ENCODE peak calls at places on chromosomes 1 and 21, in four cellular contexts. R, N, A and Y are unnamed samples.

GRCh38 chr21:45011911-45012660 is 62.3 kb upstream of the ADARB1 start:
- DNase-seq in A (peak; percentile 16), R (peak; percentile 89), N (peak; percentile 93), Y (peak; percentile 96)

GRCh38 chr1:147892216-147892615 is 10.4 kb upstream of the GJA8 start:
- DNase-seq in A (no peak), R (peak; percentile 42), N (peak; percentile 31), Y (peak; percentile 30)

GRCh38 chr1:183506561-183506960 is 34.3 kb downstream of the SMG7 start:
- DNase-seq in R (no peak), A (no peak), N (no peak), Y (no peak)

GRCh38 chr1:218694635-218695034 is 349.5 kb downstream of the TGFB2 start:
- DNase-seq in A (no peak), N (no peak), R (no peak), Y (peak; percentile 5)

GRCh38 chr1:234980224-234980656 is 148.4 kb downstream of the TOMM20 start:
- DNase-seq in R (no peak), N (no peak), A (no peak), Y (no peak)

GRCh38 chr1:79679916-79680315 is 673.4 kb upstream of the ADGRL4 start:
- DNase-seq in N (no peak), R (no peak), A (no peak), Y (no peak)

GRCh38 chr1:184053881-184054280 is 2.4 kb downstream of the TSEN15 start:
- DNase-seq in A (no peak), N (no peak), R (no peak), Y (no peak)

GRCh38 chr1:90946630-90947029 is 75.2 kb downstream of the ZNF644 start:
- DNase-seq in N (no peak), R (no peak), A (no peak), Y (no peak)

GRCh38 chr1:114033219-114033706 is 54.0 kb downstream of the OLFML3 start:
- DNase-seq in R (peak; percentile 70), N (peak; percentile 55), A (no peak), Y (peak; percentile 52)

GRCh38 chr1:66599899-66600737 is 66.2 kb downstream of the SGIP1 start:
- DNase-seq in N (no peak), R (no peak), A (no peak), Y (no peak)

GRCh38 chr1:228014235-228014930 is 7.6 kb downstream of the WNT3A start:
- DNase-seq in A (peak; percentile 17), N (peak; percentile 17), R (no peak), Y (peak; percentile 43)

GRCh38 chr1:11790880-11791715 is 14.7 kb downstream of the MTHFR start:
- DNase-seq in N (peak; percentile 86), A (peak; percentile 92), R (peak; percentile 1), Y (peak; percentile 27)

GRCh38 chr1:220879090-220879508 is at the start of gene HLX:
- DNase-seq in R (peak; percentile 81), N (peak; percentile 59), A (peak; percentile 93), Y (peak; percentile 96)

GRCh38 chr1:229148041-229148671 is 122.8 kb upstream of the RAB4A start:
- DNase-seq in A (peak; percentile 37), R (peak; percentile 66), N (peak; percentile 62), Y (peak; percentile 73)

GRCh38 chr1:88104886-88105285 is 579.2 kb upstream of the PKN2 start:
- DNase-seq in A (no peak), N (no peak), R (no peak), Y (no peak)

GRCh38 chr1:222310830-222311229 is 237.1 kb downstream of the HHIPL2 start:
- DNase-seq in A (peak; percentile 34), N (no peak), R (no peak), Y (no peak)

GRCh38 chr1:53277326-53277725 is 39.0 kb upstream of the MAGOH start:
- DNase-seq in N (no peak), R (no peak), A (no peak), Y (peak; percentile 29)

GRCh38 chr1:21308330-21308729 is 18.1 kb upstream of the ECE1 start:
- DNase-seq in N (no peak), R (no peak), A (no peak), Y (no peak)

GRCh38 chr1:107689157-107689556 is 275.8 kb downstream of the VAV3 start:
- DNase-seq in R (no peak), N (peak; percentile 61), A (no peak), Y (peak; percentile 7)

GRCh38 chr1:40693425-40693824 is 1.9 kb downstream of the NFYC start:
- DNase-seq in R (no peak), N (no peak), A (no peak), Y (no peak)

GRCh38 chr1:58412071-58412580 is 134.4 kb downstream of the OMA1 start:
- DNase-seq in R (no peak), A (no peak), N (no peak), Y (no peak)

GRCh38 chr1:32817159-32817814 is at the start of the genes S100PBP and YARS1:
- DNase-seq in A (peak; percentile 100), R (peak; percentile 99), N (peak; percentile 99), Y (peak; percentile 99)

GRCh38 chr1:194133152-194133551 is 946.7 kb upstream of the B3GALT2 start:
- DNase-seq in A (no peak), N (no peak), R (no peak), Y (no peak)

GRCh38 chr1:169486281-169486904 is 649 bp upstream of the SLC19A2 start:
- DNase-seq in A (no peak), R (no peak), N (peak; percentile 49), Y (peak; percentile 19)

GRCh38 chr1:67170751-67171573 is 4.7 kb downstream of the IL23R start:
- DNase-seq in R (no peak), N (no peak), A (no peak), Y (no peak)

GRCh38 chr1:47978486-47978885 is 18.7 kb downstream of the TRABD2B start:
- DNase-seq in N (peak; percentile 73), R (no peak), A (no peak), Y (no peak)

GRCh38 chr21:42353623-42354022 is 2.8 kb upstream of the TFF2 start:
- DNase-seq in N (no peak), R (no peak), A (no peak), Y (no peak)

GRCh38 chr1:112761714-112762480 is 46.8 kb upstream of the PPM1J start:
- DNase-seq in A (no peak), R (no peak), N (no peak), Y (no peak)

GRCh38 chr1:47693115-47693514 is 255.3 kb downstream of the FOXD2 start:
- DNase-seq in N (no peak), A (no peak), R (peak; percentile 52), Y (no peak)

GRCh38 chr1:187921426-187921825 is 1092.7 kb downstream of the PLA2G4A start:
- DNase-seq in R (no peak), N (peak; percentile 17), A (no peak), Y (no peak)

GRCh38 chr1:30286241-30286983 is 437.0 kb downstream of the MATN1 start:
- DNase-seq in R (no peak), N (no peak), A (no peak), Y (no peak)

GRCh38 chr21:20519076-20519475 is 479.1 kb upstream of the NCAM2 start:
- DNase-seq in N (no peak), A (no peak), R (no peak), Y (no peak)

DNA sequence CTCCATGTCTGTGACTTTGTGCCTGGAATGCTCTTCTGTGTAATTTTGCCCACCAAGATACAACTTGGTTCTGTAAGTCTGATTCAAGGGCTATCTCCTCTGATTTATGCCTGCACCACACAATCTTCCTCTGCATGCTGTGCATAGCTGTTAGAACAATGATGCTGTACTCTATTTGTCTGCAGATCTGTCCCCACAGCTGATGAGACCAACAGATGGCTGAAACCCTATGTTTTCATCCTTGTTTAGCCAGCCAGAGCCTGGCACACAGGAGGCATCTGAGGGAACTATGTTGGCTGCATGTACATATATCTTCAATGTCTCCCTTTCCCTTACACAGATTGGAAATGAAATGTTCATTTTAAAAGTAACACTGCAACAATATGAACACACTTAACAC is 57.9 kb upstream of the ABCA4 start:
- DNase-seq in N (no peak), A (no peak), R (no peak), Y (no peak)
- H3K36me3 ChIP-seq in N (no peaks in the 10 kb centered on the region), A (peaks cover 83% of the 10 kb centered on the region), R (no peaks in the 10 kb centered on the region), Y (peaks cover 2% of the 10 kb centered on the region)

GRCh38 chr1:163357378-163357777 is 35.6 kb downstream of the NUF2 start:
- DNase-seq in A (no peak), R (no peak), N (no peak), Y (no peak)
- H3K4me3 ChIP-seq in A (no peak overlapping the region), R (no peak overlapping the region), N (no peak overlapping the region), Y (no peak overlapping the region)

DNA sequence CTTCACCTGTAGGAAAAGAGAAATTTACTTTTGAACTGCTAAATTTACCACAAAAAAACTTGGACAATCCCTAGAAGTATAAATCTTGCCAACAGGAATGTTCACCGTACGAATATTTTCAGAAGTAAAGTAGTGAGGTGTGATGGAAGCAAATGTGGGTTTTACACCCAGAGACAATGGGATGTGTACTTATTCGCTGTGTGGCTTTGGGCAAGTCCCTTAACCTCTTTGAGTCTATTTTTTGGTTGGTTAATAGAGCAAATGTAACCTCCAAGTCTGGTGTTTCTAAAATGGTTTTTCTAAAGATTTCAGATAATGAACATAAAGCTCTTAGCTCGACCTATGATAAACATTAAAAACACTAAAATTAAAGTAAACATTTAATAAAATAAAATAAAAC is 51.2 kb downstream of the TPR start:
- DNase-seq in A (no peak), R (no peak), N (no peak), Y (no peak)
- H3K36me3 ChIP-seq in A (peaks cover 95% of the 10 kb centered on the region), R (peaks cover 45% of the 10 kb centered on the region), N (no peaks in the 10 kb centered on the region), Y (peaks cover 17% of the 10 kb centered on the region)

GRCh38 chr1:210250665-210250997 is 18.0 kb downstream of the SERTAD4 start:
- DNase-seq in A (no peak), R (peak; percentile 82), N (peak; percentile 46), Y (peak; percentile 83)
- H3K4me3 ChIP-seq in A (peak overlapping the region; percentile 70), R (peak overlapping the region; percentile 61), N (no peak overlapping the region), Y (peak overlapping the region; percentile 64)

GRCh38 chr1:29159773-29160172 is 21.9 kb downstream of the SRSF4 start:
- DNase-seq in N (no peak), R (no peak), A (no peak), Y (no peak)
- H3K36me3 ChIP-seq in N (peaks cover 9% of the 10 kb centered on the region), R (peaks cover 32% of the 10 kb centered on the region), A (peaks cover 51% of the 10 kb centered on the region), Y (peaks cover 28% of the 10 kb centered on the region)

DNA sequence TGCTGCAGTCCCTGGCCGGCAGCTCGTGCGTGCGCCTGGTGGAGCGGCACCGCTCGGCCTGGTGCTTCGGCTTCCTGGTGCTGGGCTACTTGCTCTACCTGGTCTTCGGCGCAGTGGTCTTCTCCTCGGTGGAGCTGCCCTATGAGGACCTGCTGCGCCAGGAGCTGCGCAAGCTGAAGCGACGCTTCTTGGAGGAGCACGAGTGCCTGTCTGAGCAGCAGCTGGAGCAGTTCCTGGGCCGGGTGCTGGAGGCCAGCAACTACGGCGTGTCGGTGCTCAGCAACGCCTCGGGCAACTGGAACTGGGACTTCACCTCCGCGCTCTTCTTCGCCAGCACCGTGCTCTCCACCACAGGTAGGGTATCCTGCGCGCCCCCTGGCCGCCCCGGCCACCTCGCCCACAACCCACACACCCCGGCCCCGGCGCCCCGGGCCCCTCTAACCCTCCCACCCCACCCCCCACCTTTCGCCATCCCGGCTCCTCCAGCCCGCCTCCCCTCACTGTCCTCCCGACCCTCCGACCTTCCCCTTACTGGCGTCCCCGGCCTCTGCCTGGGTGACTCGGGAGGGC is 352 bp downstream of the KCNK1 start:
- DNase-seq in N (peak; percentile 70), R (peak; percentile 55), A (peak; percentile 19), Y (peak; percentile 74)
- H3K4me3 ChIP-seq in N (peak overlapping the region; percentile 97), R (peak overlapping the region; percentile 84), A (peak overlapping the region; percentile 77), Y (peak overlapping the region; percentile 99)